ENCODE peak calls at places on chromosomes 6 and 20, in five cellular contexts. J is epithelial cell of proximal tubule, U is MM.1S, H is GM10248, X is T1000. M is an unnamed sample.

GRCh38 chr6:147395158-147395557 is 113.3 kb upstream of the SAMD5 start:
- DNase-seq in U (no peak), H (no peak), X (no peak), J (no peak), M (no peak)

GRCh38 chr20:44211177-44212039 is 837 bp upstream of the OSER1 start:
- DNase-seq in X (no peak), U (peak), J (no peak), H (peak), M (peak)

GRCh38 chr20:58349586-58349985 is 39.4 kb upstream of the VAPB start:
- DNase-seq in X (no peak), H (no peak), U (no peak), J (peak), M (no peak)

GRCh38 chr20:41692479-41693135 is 74.4 kb upstream of the CHD6 start:
- DNase-seq in H (peak), J (no peak), U (peak), X (no peak), M (peak)

GRCh38 chr20:43387737-43388136 is 70.0 kb upstream of the SRSF6 start:
- DNase-seq in X (no peak), U (no peak), H (no peak), J (no peak), M (no peak)

GRCh38 chr6:28543671-28544131 is 18.0 kb downstream of the GPX5 start:
- DNase-seq in H (peak), U (no peak), X (no peak), J (no peak), M (peak)

GRCh38 chr6:149852180-149852579 is 12.0 kb downstream of the LRP11 start:
- DNase-seq in U (no peak), X (no peak), H (no peak), J (no peak), M (no peak)

GRCh38 chr20:46945465-46945864 is 50.8 kb downstream of the EYA2 start:
- DNase-seq in J (no peak), H (no peak), U (no peak), X (no peak), M (no peak)

GRCh38 chr20:3661060-3661820 is 2.0 kb downstream of the GFRA4 start:
- DNase-seq in H (no peak), U (no peak), J (no peak), X (no peak), M (no peak)

GRCh38 chr20:47115694-47116093 is 221.1 kb downstream of the EYA2 start:
- DNase-seq in J (no peak), H (no peak), X (no peak), U (no peak), M (no peak)

GRCh38 chr6:111550953-111551352 is 54.7 kb downstream of the TRAF3IP2 start:
- DNase-seq in U (no peak), J (no peak), H (no peak), X (no peak), M (no peak)

GRCh38 chr6:44386929-44387345 is 569 bp upstream of the CDC5L start:
- DNase-seq in U (no peak), X (no peak), H (no peak), J (peak), M (no peak)

GRCh38 chr6:54043360-54043759 is 67.9 kb upstream of the MLIP start:
- DNase-seq in X (no peak), U (no peak), J (no peak), H (no peak), M (no peak)

GRCh38 chr6:89985744-89986493 is 91.7 kb downstream of the GJA10 start:
- DNase-seq in X (no peak), U (no peak), H (no peak), J (no peak), M (no peak)

GRCh38 chr20:59518881-59519706 is 85.2 kb upstream of the PHACTR3 start:
- DNase-seq in H (peak), X (no peak), J (no peak), U (peak), M (peak)

GRCh38 chr20:16052406-16052805 is 520.8 kb downstream of the KIF16B start:
- DNase-seq in J (no peak), X (no peak), H (no peak), U (no peak), M (no peak)